ENCODE peak calls at places on chromosome 10, in five cellular contexts. K is fibroblast of lung, U is testis, G is OCI-LY7, B is right lobe of liver. J is an unnamed sample.

GRCh38 chr10:31146496-31147219 is 115.0 kb upstream of the ZNF438 start:
- DNase-seq in K (peak; percentile 88), U (peak; percentile 47), G (no peak), B (no peak), J (peak; percentile 30)

GRCh38 chr10:97412891-97413304 is 11.8 kb upstream of the RRP12 start:
- DNase-seq in K (peak; percentile 15), U (no peak), G (no peak), B (no peak), J (no peak)

GRCh38 chr10:99658622-99659030 is 683 bp upstream of the ENTPD7 start:
- DNase-seq in K (peak; percentile 71), U (peak; percentile 67), G (no peak), B (peak; percentile 84), J (peak; percentile 47)

GRCh38 chr10:26269754-26270153 is 53.2 kb downstream of the GAD2 start:
- DNase-seq in K (peak; percentile 31), U (no peak), G (peak; percentile 71), B (no peak), J (no peak)

GRCh38 chr10:109922353-109922975 is 847 bp downstream of the XPNPEP1 start:
- DNase-seq in K (no peak), U (no peak), G (no peak), B (no peak), J (no peak)

GRCh38 chr10:70162892-70163201 is 7.5 kb downstream of the SAR1A start:
- DNase-seq in K (no peak), U (no peak), G (no peak), B (no peak), J (peak; percentile 30)

GRCh38 chr10:27258838-27259532 is 18.4 kb upstream of the ACBD5 start:
- DNase-seq in K (no peak), U (no peak), G (no peak), B (peak; percentile 46), J (peak; percentile 12)

GRCh38 chr10:27822286-27822685 is 76.7 kb upstream of the MKX start:
- DNase-seq in K (peak; percentile 74), U (no peak), G (no peak), B (no peak), J (no peak)

GRCh38 chr10:986137-986825 is 2.0 kb upstream of the GTPBP4 start:
- DNase-seq in K (peak; percentile 92), U (no peak), G (no peak), B (no peak), J (no peak)

GRCh38 chr10:102230264-102230860 is 4.3 kb downstream of the ELOVL3 start:
- DNase-seq in K (peak; percentile 60), U (peak; percentile 43), G (no peak), B (peak; percentile 46), J (peak; percentile 12)
- H3K4me1 ChIP-seq in K (peaks cover 11% of the 10 kb centered on the region), U (peaks cover 20% of the 10 kb centered on the region), G (peaks cover 3% of the 10 kb centered on the region), B (no peaks in the 10 kb centered on the region), J (peaks cover 18% of the 10 kb centered on the region)

GRCh38 chr10:22560391-22561239 is 153.8 kb downstream of the PIP4K2A start:
- DNase-seq in K (no peak), U (no peak), G (no peak), B (no peak), J (no peak)
- H3K27ac ChIP-seq in K (no peak overlapping the region), U (no peak overlapping the region), G (no peak overlapping the region), B (no peak overlapping the region), J (no peak overlapping the region)

DNA sequence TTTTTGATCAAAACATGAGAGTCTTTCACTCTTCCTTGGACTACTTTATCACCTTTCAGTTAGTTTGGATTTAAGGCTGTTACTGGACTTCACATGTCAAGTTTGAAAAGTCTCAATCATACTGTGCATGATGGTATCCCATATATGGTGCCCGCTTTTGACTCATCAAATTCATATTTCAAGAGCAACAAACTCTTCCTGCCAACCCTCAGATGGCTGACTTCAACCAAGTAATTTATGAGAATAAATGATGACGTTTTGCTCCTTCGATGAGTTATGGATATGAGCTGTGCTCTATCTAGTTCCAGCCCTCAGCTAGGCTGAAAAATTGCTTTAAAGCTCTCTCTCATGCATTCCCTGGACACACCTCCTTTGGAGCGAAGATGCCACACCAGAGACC is 110.3 kb upstream of the RSU1 start:
- DNase-seq in K (no peak), U (no peak), G (no peak), B (no peak), J (no peak)
- H3K9me3 ChIP-seq in K (no peaks in the 10 kb centered on the region), U (no peaks in the 10 kb centered on the region), G (no peaks in the 10 kb centered on the region), B (no peaks in the 10 kb centered on the region), J (no peaks in the 10 kb centered on the region)

DNA sequence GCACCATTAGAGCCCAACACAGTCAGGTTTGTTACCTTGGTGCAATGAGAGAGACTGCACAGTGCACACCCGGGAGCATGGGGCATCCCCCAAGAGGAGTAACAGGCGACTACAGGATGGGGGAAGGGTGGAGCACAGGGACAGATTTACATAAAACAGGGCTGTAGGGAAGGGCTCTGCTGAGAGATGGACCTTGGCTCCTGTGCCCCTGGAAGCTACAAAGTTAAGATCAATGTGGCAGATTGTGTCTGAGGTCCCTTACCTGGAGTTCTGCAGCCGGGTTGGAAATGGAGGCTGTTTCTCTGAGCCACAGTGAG is 13.7 kb upstream of the SLC18A3 start:
- DNase-seq in K (no peak), U (no peak), G (no peak), B (no peak), J (no peak)
- H3K4me1 ChIP-seq in K (no peaks in the 10 kb centered on the region), U (no peaks in the 10 kb centered on the region), G (no peaks in the 10 kb centered on the region), B (no peaks in the 10 kb centered on the region), J (no peaks in the 10 kb centered on the region)

GRCh38 chr10:131694963-131695813 is 205.6 kb upstream of the PPP2R2D start:
- DNase-seq in K (no peak), U (no peak), G (no peak), B (no peak), J (no peak)
- H3K27ac ChIP-seq in K (no peak overlapping the region), U (no peak overlapping the region), G (no peak overlapping the region), B (no peak overlapping the region), J (no peak overlapping the region)

GRCh38 chr10:43728425-43728824 is 79.7 kb upstream of the ZNF32 start:
- DNase-seq in K (no peak), U (no peak), G (no peak), B (no peak), J (no peak)
- H3K9me3 ChIP-seq in K (no peaks in the 10 kb centered on the region), U (no peaks in the 10 kb centered on the region), G (no peaks in the 10 kb centered on the region), B (no peaks in the 10 kb centered on the region), J (no peaks in the 10 kb centered on the region)

DNA sequence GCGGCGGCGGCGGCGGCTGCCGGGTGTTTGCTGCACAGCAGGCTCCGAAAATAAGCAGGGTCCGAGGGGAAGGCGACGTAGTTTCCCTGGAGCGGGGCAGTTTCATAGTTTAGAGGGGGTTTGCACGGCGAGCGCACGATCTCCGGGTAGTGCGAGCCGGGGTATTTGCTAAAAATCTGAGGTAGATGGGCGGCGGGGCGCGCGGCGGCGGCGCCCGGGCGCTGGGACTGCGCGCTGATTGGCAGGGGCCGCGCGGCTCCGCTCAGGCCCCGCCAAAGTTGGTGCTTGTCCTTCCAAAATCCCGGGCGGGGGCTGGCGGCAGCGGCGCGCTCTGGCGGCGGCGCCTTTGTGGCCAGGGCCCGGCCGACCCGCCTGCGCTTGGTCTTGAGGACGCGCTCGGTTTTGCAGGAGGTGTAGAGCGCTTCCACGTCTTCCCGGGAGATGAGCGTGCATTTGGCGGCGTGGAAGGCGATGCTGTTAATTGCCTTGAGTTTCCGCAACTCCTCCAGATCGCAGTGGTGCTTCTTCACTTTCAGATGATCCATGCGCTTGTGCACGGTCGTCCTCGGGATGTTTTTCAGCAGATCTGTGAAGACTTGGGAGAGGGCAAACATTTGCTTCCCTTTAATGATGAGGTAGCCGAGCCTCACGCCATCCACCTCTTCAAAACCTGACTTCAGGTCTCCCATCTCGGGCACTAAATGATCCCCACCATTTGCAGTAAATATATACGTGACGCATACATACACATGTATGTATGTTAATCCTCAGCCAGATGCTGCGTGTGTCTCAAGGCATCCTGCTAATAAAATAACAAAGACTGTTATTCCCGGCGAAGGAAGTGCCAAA is 8.1 kb downstream of the SKIDA1 start:
- DNase-seq in K (peak; percentile 70), U (peak; percentile 67), G (peak; percentile 47), B (peak; percentile 69), J (no peak)
- H3K4me1 ChIP-seq in K (peaks cover 3% of the 10 kb centered on the region), U (peaks cover 27% of the 10 kb centered on the region), G (peaks cover 27% of the 10 kb centered on the region), B (no peaks in the 10 kb centered on the region), J (peaks cover 37% of the 10 kb centered on the region)

J was measured in CD8-positive, alpha-beta memory T cell.